ENCODE peak calls at places on chromosome 2, in five cellular contexts. One of them, this sample, is unnamed.

GRCh38 chr2:64466696-64467462 is 12.9 kb downstream of the LGALSL start:
- DNase-seq in ovary: no peak
- DNase-seq in A549: no peak
- DNase-seq in heart right ventricle: no peak
- DNase-seq in neural progenitor cell: no peak
- DNase-seq in this sample: no peak

GRCh38 chr2:102013200-102014040 is 21.7 kb downstream of the IL1R2 start:
- DNase-seq in ovary: no peak
- DNase-seq in A549: no peak
- DNase-seq in heart right ventricle: no peak
- DNase-seq in neural progenitor cell: no peak
- DNase-seq in this sample: no peak

GRCh38 chr2:216881411-216881810 is 21.5 kb upstream of the TNP1 start:
- DNase-seq in ovary: no peak
- DNase-seq in A549: no peak
- DNase-seq in heart right ventricle: no peak
- DNase-seq in neural progenitor cell: no peak
- DNase-seq in this sample: no peak

GRCh38 chr2:3643371-3644245 is 14.4 kb upstream of the ALLC start:
- DNase-seq in ovary: no peak
- DNase-seq in A549: no peak
- DNase-seq in heart right ventricle: no peak
- DNase-seq in neural progenitor cell: no peak
- DNase-seq in this sample: no peak

GRCh38 chr2:381919-382833 is 94.3 kb upstream of the ALKAL2 start:
- DNase-seq in ovary: no peak
- DNase-seq in A549: no peak
- DNase-seq in heart right ventricle: no peak
- DNase-seq in neural progenitor cell: no peak
- DNase-seq in this sample: no peak

GRCh38 chr2:27431395-27431794 is 3.0 kb downstream of the NRBP1 start:
- DNase-seq in ovary: no peak
- DNase-seq in A549: no peak
- DNase-seq in heart right ventricle: no peak
- DNase-seq in neural progenitor cell: no peak
- DNase-seq in this sample: no peak

GRCh38 chr2:15941970-15942710 is 1.8 kb downstream of the MYCN start:
- DNase-seq in ovary: peak; percentile 43
- DNase-seq in A549: no peak
- DNase-seq in heart right ventricle: peak; percentile 26
- DNase-seq in neural progenitor cell: peak; percentile 64
- DNase-seq in this sample: no peak

GRCh38 chr2:55051026-55051866 is 995 bp upstream of the RTN4 start:
- DNase-seq in ovary: peak; percentile 65
- DNase-seq in A549: peak; percentile 96
- DNase-seq in heart right ventricle: peak; percentile 63
- DNase-seq in neural progenitor cell: peak; percentile 67
- DNase-seq in this sample: peak; percentile 48

GRCh38 chr2:175476374-175476773 is 294.9 kb upstream of the ATP5MC3 start:
- DNase-seq in ovary: no peak
- DNase-seq in A549: no peak
- DNase-seq in heart right ventricle: peak; percentile 11
- DNase-seq in neural progenitor cell: no peak
- DNase-seq in this sample: no peak

GRCh38 chr2:115650827-115651226 is 1208.4 kb downstream of the DPP10 start:
- DNase-seq in ovary: no peak
- DNase-seq in A549: no peak
- DNase-seq in heart right ventricle: no peak
- DNase-seq in neural progenitor cell: peak; percentile 12
- DNase-seq in this sample: peak; percentile 2

GRCh38 chr2:154402138-154402714 is 296.3 kb upstream of the KCNJ3 start:
- DNase-seq in ovary: no peak
- DNase-seq in A549: peak; percentile 45
- DNase-seq in heart right ventricle: no peak
- DNase-seq in neural progenitor cell: peak; percentile 39
- DNase-seq in this sample: peak; percentile 36

GRCh38 chr2:192151848-192152247 is 42.9 kb downstream of the TMEFF2 start:
- DNase-seq in ovary: no peak
- DNase-seq in A549: no peak
- DNase-seq in heart right ventricle: no peak
- DNase-seq in neural progenitor cell: no peak
- DNase-seq in this sample: no peak

GRCh38 chr2:42101641-42102605 is 54.1 kb downstream of the PKDCC start:
- DNase-seq in ovary: peak; percentile 75
- DNase-seq in A549: no peak
- DNase-seq in heart right ventricle: peak; percentile 76
- DNase-seq in neural progenitor cell: peak; percentile 52
- DNase-seq in this sample: peak; percentile 87

GRCh38 chr2:149188291-149188690 is 142.1 kb upstream of the LYPD6 start:
- DNase-seq in ovary: no peak
- DNase-seq in A549: no peak
- DNase-seq in heart right ventricle: no peak
- DNase-seq in neural progenitor cell: no peak
- DNase-seq in this sample: no peak

GRCh38 chr2:171836151-171836910 is 57.7 kb downstream of the SLC25A12 start:
- DNase-seq in ovary: no peak
- DNase-seq in A549: no peak
- DNase-seq in heart right ventricle: no peak
- DNase-seq in neural progenitor cell: no peak
- DNase-seq in this sample: no peak

GRCh38 chr2:12325806-12326205 is 390.9 kb upstream of the TRIB2 start:
- DNase-seq in ovary: no peak
- DNase-seq in A549: no peak
- DNase-seq in heart right ventricle: no peak
- DNase-seq in neural progenitor cell: no peak
- DNase-seq in this sample: peak; percentile 86

GRCh38 chr2:192030289-192030688 is 164.4 kb downstream of the TMEFF2 start:
- DNase-seq in ovary: no peak
- DNase-seq in A549: no peak
- DNase-seq in heart right ventricle: no peak
- DNase-seq in neural progenitor cell: no peak
- DNase-seq in this sample: peak; percentile 63

GRCh38 chr2:151952691-151953456 is 124.7 kb upstream of the ARL5A start:
- DNase-seq in ovary: no peak
- DNase-seq in A549: no peak
- DNase-seq in heart right ventricle: no peak
- DNase-seq in neural progenitor cell: no peak
- DNase-seq in this sample: no peak

GRCh38 chr2:1055014-1055595 is 104.5 kb downstream of the SNTG2 start:
- DNase-seq in ovary: no peak
- DNase-seq in A549: no peak
- DNase-seq in heart right ventricle: no peak
- DNase-seq in neural progenitor cell: no peak
- DNase-seq in this sample: no peak

GRCh38 chr2:19874726-19875125 is 27.1 kb downstream of the TTC32 start:
- DNase-seq in ovary: no peak
- DNase-seq in A549: no peak
- DNase-seq in heart right ventricle: no peak
- DNase-seq in neural progenitor cell: no peak
- DNase-seq in this sample: no peak

GRCh38 chr2:206430452-206430851 is 12.9 kb upstream of the ADAM23 start:
- DNase-seq in ovary: no peak
- DNase-seq in A549: no peak
- DNase-seq in heart right ventricle: no peak
- DNase-seq in neural progenitor cell: no peak
- DNase-seq in this sample: no peak

GRCh38 chr2:240797500-240797895 is 22.5 kb downstream of the KIF1A start:
- DNase-seq in ovary: no peak
- DNase-seq in A549: no peak
- DNase-seq in heart right ventricle: no peak
- DNase-seq in neural progenitor cell: no peak
- DNase-seq in this sample: no peak

GRCh38 chr2:88321614-88322248 is 130.8 kb downstream of the FOXI3 start:
- DNase-seq in ovary: no peak
- DNase-seq in A549: no peak
- DNase-seq in heart right ventricle: no peak
- DNase-seq in neural progenitor cell: peak; percentile 21
- DNase-seq in this sample: no peak

GRCh38 chr2:38116762-38117161 is 40.8 kb upstream of the CYP1B1 start:
- DNase-seq in ovary: no peak
- DNase-seq in A549: peak; percentile 35
- DNase-seq in heart right ventricle: no peak
- DNase-seq in neural progenitor cell: no peak
- DNase-seq in this sample: peak; percentile 86

GRCh38 chr2:149082781-149083180 is 44.3 kb downstream of the LYPD6B start:
- DNase-seq in ovary: no peak
- DNase-seq in A549: no peak
- DNase-seq in heart right ventricle: no peak
- DNase-seq in neural progenitor cell: peak; percentile 28
- DNase-seq in this sample: no peak

GRCh38 chr2:134312482-134312881 is 58.6 kb downstream of the MGAT5 start:
- DNase-seq in ovary: no peak
- DNase-seq in A549: no peak
- DNase-seq in heart right ventricle: no peak
- DNase-seq in neural progenitor cell: no peak
- DNase-seq in this sample: no peak

GRCh38 chr2:38421274-38422056 is 44.4 kb upstream of the ATL2 start:
- DNase-seq in ovary: no peak
- DNase-seq in A549: no peak
- DNase-seq in heart right ventricle: no peak
- DNase-seq in neural progenitor cell: no peak
- DNase-seq in this sample: no peak

GRCh38 chr2:143730155-143730949 is 601.1 kb downstream of the ARHGAP15 start:
- DNase-seq in ovary: no peak
- DNase-seq in A549: peak; percentile 27
- DNase-seq in heart right ventricle: no peak
- DNase-seq in neural progenitor cell: no peak
- DNase-seq in this sample: no peak

GRCh38 chr2:240797914-240798313 is 22.1 kb downstream of the KIF1A start:
- DNase-seq in ovary: peak; percentile 12
- DNase-seq in A549: no peak
- DNase-seq in heart right ventricle: no peak
- DNase-seq in neural progenitor cell: no peak
- DNase-seq in this sample: no peak

DNA sequence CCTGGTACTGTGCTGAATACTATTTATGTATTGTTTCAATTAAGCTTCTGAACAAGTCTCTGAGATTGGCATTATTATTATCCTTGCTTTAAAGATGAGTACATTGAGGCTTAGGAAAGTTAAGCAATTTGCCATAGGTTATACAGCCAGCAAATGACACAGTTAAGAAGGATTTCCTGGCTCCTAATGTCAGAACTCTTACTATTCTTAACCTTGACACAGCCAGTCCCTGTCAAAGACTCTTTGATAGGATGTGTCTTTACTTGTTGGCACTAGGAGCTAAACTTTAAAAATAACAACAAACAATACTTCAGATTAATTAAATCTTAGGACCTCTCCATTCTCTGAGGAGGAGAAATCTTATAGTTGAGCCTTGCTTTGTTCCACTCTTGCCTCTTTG is 70.6 kb downstream of the UBR3 start:
- DNase-seq in ovary: no peak
- DNase-seq in A549: no peak
- DNase-seq in heart right ventricle: no peak
- DNase-seq in neural progenitor cell: no peak
- DNase-seq in this sample: no peak
- H3K27ac ChIP-seq in ovary: no peak overlapping the region
- H3K27ac ChIP-seq in A549: no peak overlapping the region
- H3K27ac ChIP-seq in heart right ventricle: peak overlapping the region; percentile 3
- H3K27ac ChIP-seq in neural progenitor cell: no peak overlapping the region
- H3K27ac ChIP-seq in this sample: peak overlapping the region; percentile 27

GRCh38 chr2:168529900-168530561 is 74.0 kb downstream of the CERS6 start:
- DNase-seq in ovary: no peak
- DNase-seq in A549: no peak
- DNase-seq in heart right ventricle: peak; percentile 17
- DNase-seq in neural progenitor cell: peak; percentile 24
- DNase-seq in this sample: peak; percentile 34

GRCh38 chr2:168529054-168529833 is 73.2 kb downstream of the CERS6 start:
- DNase-seq in ovary: no peak
- DNase-seq in A549: no peak
- DNase-seq in heart right ventricle: no peak
- DNase-seq in neural progenitor cell: no peak
- DNase-seq in this sample: no peak

GRCh38 chr2:168528469-168528868 is 72.4 kb downstream of the CERS6 start:
- DNase-seq in ovary: no peak
- DNase-seq in A549: peak; percentile 7
- DNase-seq in heart right ventricle: no peak
- DNase-seq in neural progenitor cell: no peak
- DNase-seq in this sample: no peak

GRCh38 chr2:168528016-168528415 is 71.9 kb downstream of the CERS6 start:
- DNase-seq in ovary: no peak
- DNase-seq in A549: no peak
- DNase-seq in heart right ventricle: no peak
- DNase-seq in neural progenitor cell: no peak
- DNase-seq in this sample: no peak

DNA sequence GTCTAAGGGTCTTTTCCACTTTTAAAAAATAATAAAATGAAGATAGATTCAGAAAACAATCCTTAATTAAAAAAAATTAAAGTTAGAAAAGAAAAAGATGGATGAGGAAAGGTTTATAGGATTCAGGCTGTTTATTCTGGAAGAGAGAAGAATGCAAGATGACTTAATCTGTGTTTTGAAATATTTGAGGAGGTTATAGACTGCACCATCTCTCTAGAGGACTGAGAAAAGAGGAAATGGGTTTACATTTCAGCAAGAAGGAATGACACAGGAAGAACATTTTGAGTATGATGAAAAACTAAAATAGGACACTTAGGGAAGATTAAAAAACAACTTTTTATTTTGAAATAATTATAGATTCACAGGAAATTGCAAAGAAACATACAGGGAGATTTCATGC is 74.9 kb downstream of the CERS6 start:
- DNase-seq in ovary: no peak
- DNase-seq in A549: no peak
- DNase-seq in heart right ventricle: no peak
- DNase-seq in neural progenitor cell: no peak
- DNase-seq in this sample: no peak
- H3K4me1 ChIP-seq in ovary: peaks cover 11% of the 10 kb centered on the region
- H3K4me1 ChIP-seq in A549: peaks cover 42% of the 10 kb centered on the region
- H3K4me1 ChIP-seq in heart right ventricle: peaks cover 63% of the 10 kb centered on the region
- H3K4me1 ChIP-seq in neural progenitor cell: peaks cover 25% of the 10 kb centered on the region
- H3K4me1 ChIP-seq in this sample: peaks cover 13% of the 10 kb centered on the region

DNA sequence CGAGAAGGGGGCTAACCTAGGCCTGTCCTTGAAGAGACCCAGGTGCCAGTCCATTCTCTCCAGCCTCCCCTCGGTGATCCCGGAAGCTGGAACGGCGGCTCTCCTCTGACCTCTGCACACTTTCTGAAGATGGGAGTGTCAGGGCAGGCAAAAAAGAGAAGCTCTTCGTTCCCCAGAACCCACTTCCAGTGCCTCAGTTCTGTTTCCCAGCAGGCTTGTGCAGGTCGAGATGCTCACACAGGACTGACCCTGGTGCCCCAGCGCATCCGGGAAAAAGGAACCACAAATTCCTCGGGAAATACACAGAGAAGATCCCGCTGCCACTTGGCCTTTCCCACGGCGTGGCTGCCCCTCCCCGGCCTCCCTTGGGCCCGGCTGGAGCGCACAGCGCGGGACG is 677 bp upstream of the PTPN18 start:
- DNase-seq in ovary: no peak
- DNase-seq in A549: no peak
- DNase-seq in heart right ventricle: no peak
- DNase-seq in neural progenitor cell: peak; percentile 16
- DNase-seq in this sample: no peak
- H3K4me3 ChIP-seq in ovary: peak overlapping the region; percentile 55
- H3K4me3 ChIP-seq in A549: peak overlapping the region; percentile 91
- H3K4me3 ChIP-seq in heart right ventricle: peak overlapping the region; percentile 80
- H3K4me3 ChIP-seq in neural progenitor cell: peak overlapping the region; percentile 82
- H3K4me3 ChIP-seq in this sample: peak overlapping the region; percentile 67

GRCh38 chr2:48723125-48723524 is 32.4 kb downstream of the LHCGR start:
- DNase-seq in ovary: no peak
- DNase-seq in A549: no peak
- DNase-seq in heart right ventricle: no peak
- DNase-seq in neural progenitor cell: no peak
- DNase-seq in this sample: peak; percentile 91
- H3K27ac ChIP-seq in ovary: no peak overlapping the region
- H3K27ac ChIP-seq in A549: no peak overlapping the region
- H3K27ac ChIP-seq in heart right ventricle: no peak overlapping the region
- H3K27ac ChIP-seq in neural progenitor cell: no peak overlapping the region
- H3K27ac ChIP-seq in this sample: no peak overlapping the region

This sample was measured in cardiac muscle cell.